ENCODE peak calls at places on chromosomes 2 and 18, in ten cellular contexts. F is HCT116, E is A549, X is IMR-90, G is lower leg skin, I is adrenal gland, N is right lobe of liver, J is suprapubic skin, L is GM12891, V is ovary. M is an unnamed sample.

GRCh38 chr18:34867520-34867919 is 157.4 kb downstream of the DTNA start:
- DNase-seq in J (no peak), L (no peak), G (no peak), I (no peak), X (no peak), N (no peak), F (peak; percentile 18), E (no peak), V (no peak), M (no peak)

GRCh38 chr2:107430596-107431266 is 396.0 kb upstream of the RGPD4 start:
- DNase-seq in N (no peak), L (no peak), F (no peak), E (no peak), I (no peak), V (no peak), G (no peak), J (no peak), X (no peak), M (no peak)

GRCh38 chr2:161307676-161308075 is 549 bp upstream of the PSMD14 start:
- DNase-seq in J (no peak), N (no peak), E (no peak), X (no peak), L (no peak), G (no peak), F (no peak), I (no peak), V (no peak), M (no peak)

GRCh38 chr18:62277045-62277444 is 48.1 kb upstream of the TNFRSF11A start:
- DNase-seq in G (no peak), J (no peak), E (no peak), L (no peak), X (no peak), N (no peak), I (no peak), V (no peak), F (no peak), M (no peak)

GRCh38 chr2:152328013-152328412 is 7.0 kb upstream of the FMNL2 start:
- DNase-seq in F (no peak), N (no peak), J (no peak), E (no peak), L (no peak), G (no peak), X (no peak), V (no peak), I (no peak), M (no peak)

GRCh38 chr2:239598011-239598731 is 197.4 kb upstream of the HDAC4 start:
- DNase-seq in F (no peak), V (no peak), N (peak; percentile 32), E (no peak), G (peak; percentile 71), L (no peak), I (peak; percentile 40), X (no peak), J (peak; percentile 65), M (no peak)

GRCh38 chr18:68172842-68173549 is 541.9 kb downstream of the TMX3 start:
- DNase-seq in I (no peak), J (no peak), V (no peak), F (no peak), X (no peak), E (no peak), N (no peak), G (no peak), L (no peak), M (no peak)

GRCh38 chr2:168210216-168210897 is 37.0 kb downstream of the STK39 start:
- DNase-seq in I (no peak), J (no peak), G (no peak), L (no peak), F (no peak), V (no peak), E (no peak), X (no peak), N (no peak), M (no peak)

GRCh38 chr18:10032331-10032979 is 118.6 kb downstream of the VAPA start:
- DNase-seq in I (no peak), F (no peak), V (peak; percentile 62), G (peak; percentile 80), X (no peak), N (no peak), J (peak; percentile 69), E (no peak), L (peak; percentile 37), M (no peak)

GRCh38 chr2:9069496-9069991 is 66.1 kb upstream of the MBOAT2 start:
- DNase-seq in L (no peak), F (no peak), X (no peak), N (no peak), J (no peak), G (no peak), V (no peak), I (no peak), E (no peak), M (no peak)

GRCh38 chr18:6836331-6836730 is 106.8 kb downstream of the ARHGAP28 start:
- DNase-seq in G (no peak), I (no peak), L (no peak), V (no peak), J (no peak), E (no peak), X (peak; percentile 2), N (no peak), F (no peak), M (no peak)

GRCh38 chr2:75226617-75227016 is 27.3 kb upstream of the TACR1 start:
- DNase-seq in J (no peak), F (no peak), X (no peak), V (no peak), G (no peak), E (no peak), I (no peak), L (no peak), N (no peak), M (no peak)

GRCh38 chr18:58402951-58403702 is 225.8 kb downstream of the ALPK2 start:
- DNase-seq in I (no peak), E (no peak), L (no peak), V (no peak), N (peak; percentile 70), X (no peak), F (no peak), G (no peak), J (peak; percentile 68), M (no peak)

GRCh38 chr2:190088917-190089316 is 26.4 kb upstream of the MSTN start:
- DNase-seq in L (peak; percentile 6), E (peak; percentile 10), J (no peak), V (no peak), G (no peak), F (peak; percentile 72), N (no peak), I (peak; percentile 75), X (peak; percentile 71), M (peak; percentile 9)

GRCh38 chr18:78427081-78427480 is 552.5 kb upstream of the SALL3 start:
- DNase-seq in E (no peak), N (no peak), J (no peak), G (no peak), V (no peak), I (no peak), F (no peak), X (no peak), L (no peak), M (no peak)

GRCh38 chr18:14285053-14285452 is 152.8 kb upstream of the ZNF519 start:
- DNase-seq in G (no peak), I (no peak), V (no peak), X (no peak), N (no peak), L (no peak), J (no peak), F (no peak), E (no peak), M (no peak)

GRCh38 chr2:160087854-160088745 is 25.7 kb upstream of the PLA2R1 start:
- DNase-seq in I (no peak), F (no peak), J (no peak), N (no peak), X (peak; percentile 25), V (no peak), L (no peak), G (no peak), E (peak; percentile 35), M (no peak)

GRCh38 chr2:55268288-55268906 is 634 bp downstream of the MTIF2 start:
- DNase-seq in G (no peak), I (no peak), L (no peak), E (no peak), F (no peak), J (no peak), V (no peak), X (no peak), N (no peak), M (no peak)

GRCh38 chr2:55268907-55269611 is at the start of gene MTIF2:
- DNase-seq in L (peak; percentile 81), J (peak; percentile 97), F (peak; percentile 90), I (peak; percentile 98), E (peak; percentile 95), X (peak; percentile 91), G (peak; percentile 99), N (peak; percentile 97), V (peak; percentile 94), M (peak; percentile 90)
- TF ChIP-seq POLR2A in L (peak; percentile 97), J (peak; percentile 46), F (peak; percentile 92), I (peak; percentile 60), E (peak; percentile 95), X (peak; percentile 81), G (no peak), N (peak; percentile 79), V (peak; percentile 66), M (peak; percentile 62)

GRCh38 chr2:61984682-61985081 is 79.2 kb downstream of the COMMD1 start:
- DNase-seq in G (no peak), N (no peak), X (no peak), V (no peak), I (no peak), F (no peak), L (no peak), J (no peak), E (no peak), M (no peak)
- TF ChIP-seq POLR2A in G (no peak), N (no peak), X (no peak), V (no peak), I (no peak), F (no peak), L (no peak), J (no peak), E (no peak), M (no peak)

GRCh38 chr2:101737478-101738240 is 40.2 kb downstream of the MAP4K4 start:
- DNase-seq in X (no peak), F (no peak), E (peak; percentile 39), N (no peak), V (no peak), G (no peak), L (no peak), J (no peak), I (no peak), M (no peak)
- TF ChIP-seq POLR2A in X (no peak), F (no peak), E (no peak), N (no peak), V (no peak), G (no peak), L (no peak), J (no peak), I (no peak), M (no peak)

DNA sequence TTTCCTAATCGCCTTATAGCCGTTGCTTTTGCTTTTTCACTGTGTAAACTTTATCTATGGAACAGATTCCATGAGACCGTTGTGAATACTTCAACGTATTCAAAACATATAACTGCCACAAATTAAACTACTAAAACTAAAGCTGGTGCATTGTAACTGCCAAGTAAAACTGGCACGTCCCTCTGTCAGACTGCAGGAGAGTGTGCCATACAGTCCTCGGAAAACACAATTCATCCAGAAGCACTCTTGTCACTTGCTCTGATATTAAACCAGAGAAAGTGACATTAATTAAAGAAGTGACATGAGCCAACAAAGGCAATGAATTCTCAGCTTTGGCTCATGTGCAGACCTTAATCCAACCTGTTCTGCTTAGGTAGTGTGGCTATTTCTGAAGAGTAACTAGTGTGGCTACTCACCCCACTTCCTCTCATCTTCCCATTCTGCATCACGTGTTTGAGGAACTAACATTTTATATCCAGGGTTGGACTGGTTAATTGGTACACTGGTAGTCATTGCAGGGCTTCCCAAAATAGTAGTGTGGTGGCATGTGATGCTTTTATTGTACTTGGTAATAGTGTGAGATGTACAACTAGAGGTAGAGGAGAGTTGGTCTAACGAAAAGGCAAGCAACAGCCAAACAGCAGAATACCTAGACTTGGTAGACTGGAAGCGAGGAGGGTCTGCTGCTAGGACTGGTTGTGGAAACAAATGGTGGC is 9.8 kb downstream of the VRK2 start:
- DNase-seq in I (no peak), L (no peak), X (no peak), E (no peak), V (no peak), F (no peak), N (no peak), G (no peak), J (no peak), M (no peak)
- TF ChIP-seq POLR2A in I (no peak), L (no peak), X (no peak), E (no peak), V (no peak), F (no peak), N (no peak), G (no peak), J (no peak), M (no peak)